ENCODE peak calls at places on chromosomes 1 and 21, in six cellular contexts. F is GM12891, Q is K562, J is GM12878, C is H1, O is HepG2. A is an unnamed sample.

GRCh38 chr21:45406801-45407628 is 2.0 kb downstream of the COL18A1 start:
- DNase-seq in F (no peak), Q (no peak), J (no peak), C (peak), O (peak), A (no peak)

GRCh38 chr1:92747735-92748134 is 37.2 kb downstream of the EVI5 start:
- DNase-seq in F (no peak), Q (no peak), J (no peak), C (no peak), O (no peak), A (no peak)

GRCh38 chr21:17834639-17835354 is 15.6 kb upstream of the C21orf91 start:
- DNase-seq in F (peak), Q (no peak), J (no peak), C (no peak), O (no peak), A (no peak)

GRCh38 chr1:9251501-9251900 is 16.9 kb downstream of the H6PD start:
- DNase-seq in F (no peak), Q (no peak), J (no peak), C (no peak), O (no peak), A (no peak)

GRCh38 chr1:22528451-22528850 is 34.8 kb upstream of the EPHA8 start:
- DNase-seq in F (no peak), Q (no peak), J (no peak), C (no peak), O (no peak), A (no peak)

GRCh38 chr1:207910678-207911354 is at the start of gene CD34:
- DNase-seq in F (peak), Q (no peak), J (no peak), C (peak), O (no peak), A (no peak)

GRCh38 chr1:198480876-198481275 is 59.6 kb downstream of the ATP6V1G3 start:
- DNase-seq in F (no peak), Q (no peak), J (no peak), C (no peak), O (no peak), A (no peak)

GRCh38 chr1:208268541-208269337 is 24.6 kb upstream of the PLXNA2 start:
- DNase-seq in F (no peak), Q (no peak), J (no peak), C (no peak), O (no peak), A (no peak)

GRCh38 chr1:85200367-85200869 is 398 bp downstream of the SYDE2 start:
- DNase-seq in F (peak), Q (no peak), J (no peak), C (peak), O (peak), A (no peak)

GRCh38 chr1:160811147-160811546 is 15.2 kb downstream of the LY9 start:
- DNase-seq in F (no peak), Q (no peak), J (no peak), C (no peak), O (no peak), A (no peak)

DNA sequence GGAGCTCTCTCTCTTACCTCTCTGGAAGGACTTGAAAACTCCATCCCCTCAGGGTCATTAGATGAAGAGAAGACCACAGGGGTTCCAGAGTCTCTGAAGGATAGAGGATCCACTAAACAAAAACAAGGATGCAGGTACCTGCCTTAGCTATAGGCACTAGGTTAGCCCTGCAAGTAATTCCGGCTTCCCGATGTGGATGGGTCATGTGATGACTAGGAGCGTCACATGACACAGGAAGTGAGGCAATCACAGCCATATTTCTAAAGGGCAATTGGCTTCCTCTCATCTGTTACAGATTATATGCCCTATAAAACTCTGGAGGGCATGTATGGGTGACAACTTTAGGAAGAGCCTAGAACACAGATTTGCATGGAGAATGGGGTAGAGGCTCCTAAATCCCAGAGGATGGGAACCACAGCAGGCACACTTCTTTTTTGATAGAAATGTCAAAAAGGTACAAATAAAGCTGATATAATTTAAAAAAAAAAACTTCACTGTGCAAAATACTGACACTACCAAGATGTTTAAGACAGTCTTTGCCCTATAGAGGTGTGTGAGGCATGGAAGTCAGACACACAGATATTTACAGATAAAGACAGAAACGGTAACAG is 14.1 kb downstream of the ENTREP3 start:
- DNase-seq in F (no peak), Q (peak), J (no peak), C (peak), O (peak), A (peak)
- TF ChIP-seq POLR2A in F (no peak), Q (no peak), J (no peak), C (no peak), O (peak), A (no peak)

DNA sequence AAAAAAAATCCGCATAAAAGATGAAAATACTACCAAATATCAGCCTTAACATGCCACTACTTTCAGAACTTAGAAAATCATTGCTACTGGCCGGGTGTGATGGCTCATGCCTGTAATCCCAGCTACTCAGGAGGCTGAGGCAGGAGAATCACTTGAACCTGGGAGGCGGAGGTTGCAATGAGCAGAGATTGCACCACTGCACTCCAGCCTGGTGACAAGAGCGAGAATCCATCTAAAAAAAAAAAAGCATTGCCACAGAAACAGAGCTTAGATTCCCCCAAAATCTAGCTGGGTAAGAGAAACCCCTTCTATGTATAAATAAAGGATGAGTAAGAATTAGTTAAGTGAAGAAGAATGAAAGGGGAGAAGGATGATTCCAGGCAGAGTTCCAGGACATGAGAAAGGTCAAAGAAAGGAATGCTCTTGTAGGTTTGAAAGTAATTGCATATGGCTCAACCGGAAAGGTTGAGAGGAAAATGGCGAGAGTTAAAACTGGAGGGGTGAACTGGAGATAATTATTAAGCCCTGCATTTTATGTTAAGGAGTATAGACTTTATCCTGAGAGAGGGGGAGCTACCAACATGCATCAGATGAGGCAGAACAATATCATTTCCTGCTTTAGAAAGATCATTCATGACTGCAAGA is 19.7 kb upstream of the NRDC start:
- DNase-seq in F (no peak), Q (no peak), J (no peak), C (no peak), O (no peak), A (no peak)
- TF ChIP-seq TAF1 in F (no peak), Q (no peak), J (no peak), C (no peak), O (no peak), A (no peak)

GRCh38 chr1:226001852-226002666 is 2.9 kb upstream of the SDE2 start:
- DNase-seq in F (no peak), Q (peak), J (no peak), C (no peak), O (peak), A (no peak)
- TF ChIP-seq POLR2AphosphoS5 in F (no peak), Q (no peak), J (no peak), C (no peak), O (no peak), A (no peak)

DNA sequence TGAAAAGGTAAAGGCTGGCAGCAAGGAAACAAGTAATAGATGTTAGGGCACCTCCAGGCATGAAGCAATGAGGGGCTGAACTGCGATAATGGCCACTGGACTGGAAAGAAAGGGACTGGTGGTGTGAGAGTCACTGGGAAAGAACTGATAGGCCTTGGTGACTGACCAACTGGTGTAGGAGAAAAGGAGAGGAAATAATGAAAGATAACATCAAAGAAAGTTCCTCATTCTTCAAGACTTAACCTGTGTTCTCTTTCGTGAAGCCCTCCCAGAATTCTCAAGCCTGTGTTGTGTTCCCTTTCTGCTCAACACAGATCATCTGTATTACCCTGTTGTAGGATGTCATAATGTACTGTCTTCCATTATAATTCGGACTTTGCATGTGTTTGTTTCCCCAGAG is 20.9 kb upstream of the SNX27 start:
- DNase-seq in F (no peak), Q (no peak), J (no peak), C (no peak), O (no peak), A (no peak)
- TF ChIP-seq POLR2A in F (no peak), Q (no peak), J (no peak), C (no peak), O (no peak), A (no peak)

DNA sequence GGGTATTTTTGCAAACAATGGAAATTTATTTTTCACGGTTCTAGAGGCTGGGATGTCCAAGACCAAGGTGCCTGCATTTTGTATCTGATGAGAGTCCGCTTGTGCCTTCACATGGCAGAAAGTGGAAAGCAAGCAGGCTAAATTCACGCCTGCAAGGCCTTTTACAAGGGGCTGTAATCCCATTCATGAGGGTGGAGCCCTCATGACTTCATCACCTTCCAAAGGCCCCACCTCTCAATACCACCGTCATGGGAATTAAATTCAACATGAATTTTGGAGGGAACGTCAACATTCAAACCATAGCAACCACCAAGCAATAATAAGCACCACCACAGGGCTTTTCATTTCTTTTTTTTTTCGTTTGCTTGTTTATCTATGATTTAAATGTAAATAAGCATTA is 115.3 kb downstream of the C1orf21 start:
- DNase-seq in F (no peak), Q (no peak), J (no peak), C (no peak), O (no peak), A (no peak)
- TF ChIP-seq TAF1 in F (no peak), Q (no peak), J (no peak), C (no peak), O (no peak), A (no peak)

GRCh38 chr1:183582021-183582746 is 8.1 kb downstream of the NCF2 start:
- DNase-seq in F (no peak), Q (no peak), J (no peak), C (no peak), O (no peak), A (no peak)

GRCh38 chr1:183578846-183579245 is 11.4 kb downstream of the NCF2 start:
- DNase-seq in F (no peak), Q (no peak), J (no peak), C (no peak), O (no peak), A (no peak)

GRCh38 chr1:183577897-183578470 is 12.3 kb downstream of the NCF2 start:
- DNase-seq in F (no peak), Q (no peak), J (no peak), C (no peak), O (no peak), A (no peak)

GRCh38 chr1:183583466-183583865 is 6.8 kb downstream of the NCF2 start:
- DNase-seq in F (no peak), Q (no peak), J (no peak), C (no peak), O (no peak), A (no peak)

DNA sequence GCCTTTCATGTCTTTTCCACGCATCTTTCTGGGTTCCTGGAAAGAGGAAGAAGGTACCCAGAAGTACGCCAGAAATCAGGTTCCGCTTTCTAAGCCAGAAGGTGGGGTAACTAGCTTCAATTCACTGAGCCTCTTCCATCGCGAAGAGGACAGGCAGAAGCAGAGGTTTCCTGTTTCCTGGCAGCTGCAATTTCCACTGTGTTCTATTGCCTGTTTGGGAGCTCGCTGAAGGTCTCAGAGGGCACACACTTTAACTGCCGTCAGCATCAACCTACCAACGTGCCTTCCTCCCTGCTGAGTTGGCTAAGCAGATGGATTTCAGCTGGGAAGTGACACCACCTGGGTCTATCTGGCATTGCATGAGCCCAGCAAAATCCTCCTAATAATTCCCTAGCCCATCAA is 10.0 kb downstream of the NCF2 start:
- DNase-seq in F (peak), Q (no peak), J (no peak), C (no peak), O (no peak), A (no peak)
- TF ChIP-seq POLR2AphosphoS5 in F (no peak), Q (no peak), J (no peak), C (no peak), O (no peak), A (no peak)

DNA sequence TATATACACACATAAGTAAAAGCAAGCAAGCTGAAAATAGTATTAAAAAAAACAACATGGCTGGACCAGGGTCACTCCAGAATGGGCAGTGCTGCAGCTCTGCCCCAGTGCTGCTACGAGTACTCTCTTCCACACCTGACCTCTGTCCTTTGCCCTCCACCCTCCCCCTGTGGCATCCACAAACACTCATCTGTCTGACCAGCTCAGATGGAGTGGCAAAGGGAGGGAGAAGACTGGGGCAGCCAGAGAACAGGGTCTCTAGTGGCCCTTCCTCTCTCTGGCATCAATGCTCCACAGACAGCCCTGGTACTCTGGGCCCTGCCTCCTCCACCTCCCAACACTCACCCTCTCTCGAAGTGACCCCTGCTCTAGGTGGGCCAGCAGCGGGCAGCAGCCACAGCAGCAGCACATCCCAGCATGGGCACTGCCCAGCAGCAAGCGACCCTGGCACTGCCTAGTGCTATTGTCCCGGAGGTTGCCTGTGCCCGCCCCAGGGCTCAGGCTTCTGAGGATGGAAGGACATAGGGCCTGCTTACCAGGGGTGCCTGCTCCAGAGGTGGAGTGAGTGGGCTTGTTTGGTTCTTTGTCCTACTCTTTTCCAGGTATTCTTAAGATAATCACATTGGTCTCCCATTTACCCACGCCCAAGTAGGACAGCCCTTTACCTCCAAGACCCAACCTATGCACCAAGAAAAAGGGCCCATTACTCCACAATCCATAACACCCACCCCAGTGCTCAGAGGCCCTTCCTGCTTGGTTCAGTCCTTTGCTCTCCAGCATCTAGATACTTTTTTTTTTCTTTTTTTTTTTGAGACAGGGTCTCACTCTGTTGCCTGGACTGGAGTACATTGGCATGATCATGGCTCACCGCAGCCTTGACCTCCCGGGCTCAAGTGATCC is 6.2 kb downstream of the ARHGEF2 start:
- DNase-seq in F (no peak), Q (no peak), J (no peak), C (no peak), O (no peak), A (no peak)
- TF ChIP-seq POLR2A in F (no peak), Q (no peak), J (peak), C (no peak), O (no peak), A (no peak)

GRCh38 chr1:174777262-174777661 is 222.5 kb upstream of the CACYBP start:
- DNase-seq in F (no peak), Q (no peak), J (no peak), C (no peak), O (no peak), A (no peak)

GRCh38 chr1:174769961-174770549 is 229.7 kb upstream of the CACYBP start:
- DNase-seq in F (no peak), Q (peak), J (peak), C (no peak), O (peak), A (no peak)

DNA sequence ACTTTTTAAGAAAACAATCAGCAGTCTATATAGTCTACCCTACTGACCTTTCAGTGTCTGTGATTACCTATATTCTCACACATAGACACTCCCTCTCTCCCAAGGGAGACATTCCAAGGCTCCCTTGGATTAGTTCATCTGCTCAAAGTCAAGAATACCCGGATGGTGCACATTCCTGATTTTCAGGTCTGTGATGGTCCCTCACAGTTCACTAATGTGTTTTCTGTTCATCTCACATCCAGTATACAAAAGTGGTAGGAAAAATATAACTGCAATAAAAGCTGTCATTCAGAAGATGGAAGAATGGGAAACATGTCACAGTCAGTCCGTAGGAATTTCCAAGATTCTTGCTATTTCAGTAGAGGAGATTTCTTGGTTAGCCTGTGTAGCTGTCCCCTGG is 224.1 kb upstream of the CACYBP start:
- DNase-seq in F (no peak), Q (no peak), J (no peak), C (no peak), O (no peak), A (no peak)
- TF ChIP-seq TAF1 in F (no peak), Q (no peak), J (no peak), C (no peak), O (no peak), A (no peak)